ENCODE peak calls at places on chromosomes 2 and 18, in five cellular contexts. B is HFFc6; O is activated B cell treated with CpG ODN at 0.5 μM for 24 hours; S is AG04450; A is activated CD8-positive, alpha-beta T cell treated with anti-CD3 and anti-CD28 coated beads for 36 hours. M is an unnamed sample.

GRCh38 chr2:45833301-45833967 is 182.0 kb downstream of the PRKCE start:
- DNase-seq in B (no peak), O (no peak), S (no peak), A (no peak), M (no peak)

GRCh38 chr2:100350661-100351185 is 28.4 kb upstream of the LONRF2 start:
- DNase-seq in B (no peak), O (no peak), S (no peak), A (no peak), M (peak)

GRCh38 chr2:95300391-95300938 is 3.3 kb downstream of the KCNIP3 start:
- DNase-seq in B (no peak), O (no peak), S (no peak), A (no peak), M (no peak)

GRCh38 chr18:80245781-80246655 is 1.3 kb downstream of the PARD6G start:
- DNase-seq in B (no peak), O (no peak), S (no peak), A (no peak), M (no peak)

GRCh38 chr2:883260-884026 is 67.2 kb upstream of the SNTG2 start:
- DNase-seq in B (no peak), O (no peak), S (no peak), A (no peak), M (no peak)

GRCh38 chr2:174964404-174964803 is 40.8 kb downstream of the CHN1 start:
- DNase-seq in B (no peak), O (no peak), S (no peak), A (no peak), M (no peak)

GRCh38 chr2:6808426-6808825 is 57.3 kb downstream of the CMPK2 start:
- DNase-seq in B (no peak), O (no peak), S (no peak), A (no peak), M (no peak)

GRCh38 chr2:170024721-170025120 is 153.2 kb upstream of the MYO3B start:
- DNase-seq in B (no peak), O (no peak), S (no peak), A (no peak), M (no peak)

GRCh38 chr2:70887550-70888229 is 48.0 kb upstream of the ATP6V1B1 start:
- DNase-seq in B (no peak), O (no peak), S (no peak), A (peak), M (no peak)

GRCh38 chr18:24479371-24479770 is 18.9 kb downstream of the HRH4 start:
- DNase-seq in B (no peak), O (no peak), S (no peak), A (no peak), M (no peak)

GRCh38 chr18:28735731-28736130 is 558.8 kb upstream of the CDH2 start:
- DNase-seq in B (peak), O (no peak), S (no peak), A (no peak), M (peak)

GRCh38 chr2:27086722-27087446 is at the start of gene KHK:
- DNase-seq in B (no peak), O (no peak), S (no peak), A (no peak), M (no peak)

GRCh38 chr2:98454500-98455235 is 10.0 kb downstream of the INPP4A start:
- DNase-seq in B (no peak), O (no peak), S (no peak), A (no peak), M (peak)

GRCh38 chr2:169672403-169672802 is 21.8 kb downstream of the CFAP210 start:
- DNase-seq in B (no peak), O (no peak), S (no peak), A (no peak), M (no peak)

GRCh38 chr2:38377501-38378258 is 607 bp upstream of the ATL2 start:
- DNase-seq in B (peak), O (peak), S (peak), A (no peak), M (peak)

GRCh38 chr18:23675896-23676295 is 13.2 kb upstream of the ANKRD29 start:
- DNase-seq in B (no peak), O (no peak), S (no peak), A (no peak), M (no peak)

GRCh38 chr2:45275235-45275805 is 266.1 kb upstream of the SIX2 start:
- DNase-seq in B (peak), O (no peak), S (no peak), A (no peak), M (peak)

GRCh38 chr2:229342376-229342775 is 71.3 kb upstream of the PID1 start:
- DNase-seq in B (no peak), O (no peak), S (no peak), A (peak), M (peak)

GRCh38 chr18:11251229-11251890 is 102.0 kb upstream of the PIEZO2 start:
- DNase-seq in B (no peak), O (no peak), S (no peak), A (no peak), M (no peak)

GRCh38 chr18:37368110-37368812 is 197.3 kb downstream of the CELF4 start:
- DNase-seq in B (no peak), O (no peak), S (no peak), A (no peak), M (no peak)

GRCh38 chr2:11822746-11823411 is 76.4 kb downstream of the LPIN1 start:
- DNase-seq in B (no peak), O (no peak), S (no peak), A (no peak), M (peak)

GRCh38 chr18:74689251-74689650 is 91.6 kb downstream of the ZNF407 start:
- DNase-seq in B (peak), O (no peak), S (peak), A (no peak), M (peak)

GRCh38 chr18:76495435-76496199 is 575 bp upstream of the ZNF516 start:
- DNase-seq in B (peak), O (peak), S (no peak), A (peak), M (peak)

GRCh38 chr2:170115501-170116229 is 62.3 kb upstream of the MYO3B start:
- DNase-seq in B (no peak), O (no peak), S (no peak), A (no peak), M (peak)

GRCh38 chr2:12613137-12613912 is 103.4 kb upstream of the TRIB2 start:
- DNase-seq in B (no peak), O (no peak), S (no peak), A (no peak), M (no peak)

GRCh38 chr2:104375206-104375605 is 478.7 kb upstream of the POU3F3 start:
- DNase-seq in B (no peak), O (no peak), S (no peak), A (no peak), M (no peak)

GRCh38 chr18:23970161-23971153 is 44.1 kb upstream of the TTC39C start:
- DNase-seq in B (no peak), O (peak), S (no peak), A (peak), M (no peak)

GRCh38 chr2:69335291-69335690 is 51.7 kb downstream of the GFPT1 start:
- DNase-seq in B (no peak), O (no peak), S (no peak), A (no peak), M (peak)

GRCh38 chr2:66665124-66665984 is 230.4 kb downstream of the MEIS1 start:
- DNase-seq in B (peak), O (no peak), S (peak), A (no peak), M (peak)

GRCh38 chr2:235936493-235936892 is 231.7 kb downstream of the GBX2 start:
- DNase-seq in B (no peak), O (no peak), S (no peak), A (peak), M (no peak)

GRCh38 chr2:100819365-100820345 is at the start of gene NPAS2:
- DNase-seq in B (no peak), O (no peak), S (no peak), A (peak), M (peak)

GRCh38 chr2:60479226-60480088 is 74.0 kb downstream of the BCL11A start:
- DNase-seq in B (no peak), O (no peak), S (no peak), A (no peak), M (no peak)

GRCh38 chr2:98025481-98026037 is 29.8 kb upstream of the TMEM131 start:
- DNase-seq in B (no peak), O (no peak), S (no peak), A (no peak), M (no peak)